ENCODE peak calls at places on chromosomes 13 and 19, in five cellular contexts. One of them, this sample, is unnamed.

GRCh38 chr13:21542563-21542962 is 61.4 kb downstream of the MICU2 start:
- DNase-seq in fibroblast of pulmonary artery: no peak
- DNase-seq in stomach: no peak
- DNase-seq in brain microvascular endothelial cell: no peak
- DNase-seq in H1: no peak
- DNase-seq in this sample: no peak

GRCh38 chr19:22422220-22422619 is at the start of gene ZNF98:
- DNase-seq in H1: no peak
- DNase-seq in stomach: no peak
- DNase-seq in brain microvascular endothelial cell: no peak
- DNase-seq in fibroblast of pulmonary artery: peak
- DNase-seq in this sample: no peak

GRCh38 chr19:36099166-36099785 is 11.7 kb upstream of the OVOL3 start:
- DNase-seq in brain microvascular endothelial cell: no peak
- DNase-seq in H1: no peak
- DNase-seq in stomach: no peak
- DNase-seq in fibroblast of pulmonary artery: no peak
- DNase-seq in this sample: no peak

GRCh38 chr19:42540071-42540553 is 11.8 kb upstream of the CEACAM1 start:
- DNase-seq in fibroblast of pulmonary artery: peak
- DNase-seq in stomach: peak
- DNase-seq in brain microvascular endothelial cell: no peak
- DNase-seq in H1: peak
- DNase-seq in this sample: no peak

GRCh38 chr19:406121-406711 is 2.7 kb downstream of the C2CD4C start:
- DNase-seq in H1: peak
- DNase-seq in stomach: no peak
- DNase-seq in fibroblast of pulmonary artery: no peak
- DNase-seq in brain microvascular endothelial cell: no peak
- DNase-seq in this sample: no peak

GRCh38 chr19:41373993-41374392 is 2.3 kb upstream of the TMEM91 start:
- DNase-seq in stomach: peak
- DNase-seq in brain microvascular endothelial cell: peak
- DNase-seq in H1: no peak
- DNase-seq in fibroblast of pulmonary artery: peak
- DNase-seq in this sample: peak

GRCh38 chr19:7872306-7873204 is 1.6 kb downstream of the PRR36 start:
- DNase-seq in H1: no peak
- DNase-seq in brain microvascular endothelial cell: no peak
- DNase-seq in stomach: no peak
- DNase-seq in fibroblast of pulmonary artery: no peak
- DNase-seq in this sample: no peak

GRCh38 chr13:92717857-92718256 is 508.8 kb upstream of the GPC6 start:
- DNase-seq in H1: no peak
- DNase-seq in fibroblast of pulmonary artery: no peak
- DNase-seq in brain microvascular endothelial cell: no peak
- DNase-seq in stomach: no peak
- DNase-seq in this sample: no peak

GRCh38 chr13:113129480-113129879 is 6.9 kb downstream of the F10 start:
- DNase-seq in fibroblast of pulmonary artery: no peak
- DNase-seq in H1: no peak
- DNase-seq in stomach: no peak
- DNase-seq in brain microvascular endothelial cell: no peak
- DNase-seq in this sample: no peak

GRCh38 chr19:2770055-2771013 is 12.7 kb downstream of the SGTA start:
- DNase-seq in brain microvascular endothelial cell: no peak
- DNase-seq in stomach: no peak
- DNase-seq in fibroblast of pulmonary artery: peak
- DNase-seq in H1: no peak
- DNase-seq in this sample: peak

GRCh38 chr13:27783111-27783510 is 9.2 kb upstream of the GSX1 start:
- DNase-seq in stomach: no peak
- DNase-seq in fibroblast of pulmonary artery: peak
- DNase-seq in H1: no peak
- DNase-seq in brain microvascular endothelial cell: no peak
- DNase-seq in this sample: no peak

GRCh38 chr19:38035515-38036495 is 128.8 kb downstream of the SIPA1L3 start:
- DNase-seq in brain microvascular endothelial cell: peak
- DNase-seq in stomach: no peak
- DNase-seq in H1: no peak
- DNase-seq in fibroblast of pulmonary artery: peak
- DNase-seq in this sample: peak

GRCh38 chr19:5691930-5692784 is 2.1 kb downstream of the RPL36 start:
- DNase-seq in H1: no peak
- DNase-seq in fibroblast of pulmonary artery: no peak
- DNase-seq in stomach: no peak
- DNase-seq in brain microvascular endothelial cell: no peak
- DNase-seq in this sample: no peak

GRCh38 chr13:21641629-21642028 is 29.2 kb upstream of the FGF9 start:
- DNase-seq in fibroblast of pulmonary artery: no peak
- DNase-seq in H1: no peak
- DNase-seq in brain microvascular endothelial cell: no peak
- DNase-seq in stomach: no peak
- DNase-seq in this sample: no peak

GRCh38 chr19:5955638-5955935 is 22.4 kb downstream of the RANBP3 start:
- DNase-seq in fibroblast of pulmonary artery: no peak
- DNase-seq in stomach: no peak
- DNase-seq in H1: no peak
- DNase-seq in brain microvascular endothelial cell: no peak
- DNase-seq in this sample: no peak

GRCh38 chr13:32829676-32830091 is 186.5 kb upstream of the KL start:
- DNase-seq in fibroblast of pulmonary artery: peak
- DNase-seq in stomach: no peak
- DNase-seq in brain microvascular endothelial cell: peak
- DNase-seq in H1: no peak
- DNase-seq in this sample: peak

GRCh38 chr19:33402421-33403220 is 29.1 kb downstream of the CEBPG start:
- DNase-seq in fibroblast of pulmonary artery: no peak
- DNase-seq in brain microvascular endothelial cell: no peak
- DNase-seq in stomach: no peak
- DNase-seq in H1: no peak
- DNase-seq in this sample: no peak

GRCh38 chr13:41589434-41589833 is 132.1 kb downstream of the RGCC start:
- DNase-seq in fibroblast of pulmonary artery: no peak
- DNase-seq in stomach: no peak
- DNase-seq in H1: no peak
- DNase-seq in brain microvascular endothelial cell: no peak
- DNase-seq in this sample: no peak

GRCh38 chr19:7862413-7862951 is 11.7 kb downstream of the PRR36 start:
- DNase-seq in stomach: peak
- DNase-seq in brain microvascular endothelial cell: peak
- DNase-seq in fibroblast of pulmonary artery: peak
- DNase-seq in H1: peak
- DNase-seq in this sample: peak

GRCh38 chr19:43774103-43774939 is 6.5 kb downstream of the KCNN4 start:
- DNase-seq in fibroblast of pulmonary artery: peak
- DNase-seq in stomach: peak
- DNase-seq in H1: peak
- DNase-seq in brain microvascular endothelial cell: peak
- DNase-seq in this sample: peak

GRCh38 chr19:19642506-19643157 is 825 bp downstream of the GMIP start:
- DNase-seq in stomach: no peak
- DNase-seq in H1: no peak
- DNase-seq in brain microvascular endothelial cell: no peak
- DNase-seq in fibroblast of pulmonary artery: no peak
- DNase-seq in this sample: peak

GRCh38 chr19:5075603-5076002 is 106.7 kb downstream of the KDM4B start:
- DNase-seq in brain microvascular endothelial cell: no peak
- DNase-seq in fibroblast of pulmonary artery: no peak
- DNase-seq in H1: no peak
- DNase-seq in stomach: no peak
- DNase-seq in this sample: no peak

GRCh38 chr19:44600466-44600865 is 12.9 kb upstream of the IGSF23 start:
- DNase-seq in fibroblast of pulmonary artery: no peak
- DNase-seq in brain microvascular endothelial cell: no peak
- DNase-seq in stomach: no peak
- DNase-seq in H1: no peak
- DNase-seq in this sample: no peak

GRCh38 chr13:94765814-94766213 is 53.5 kb upstream of the SOX21 start:
- DNase-seq in brain microvascular endothelial cell: no peak
- DNase-seq in H1: no peak
- DNase-seq in stomach: no peak
- DNase-seq in fibroblast of pulmonary artery: no peak
- DNase-seq in this sample: no peak

GRCh38 chr13:59673301-59673700 is 490.4 kb downstream of the DIAPH3 start:
- DNase-seq in stomach: no peak
- DNase-seq in brain microvascular endothelial cell: no peak
- DNase-seq in H1: no peak
- DNase-seq in fibroblast of pulmonary artery: no peak
- DNase-seq in this sample: no peak

GRCh38 chr13:62537593-62537992 is 1121.9 kb upstream of the PCDH20 start:
- DNase-seq in brain microvascular endothelial cell: no peak
- DNase-seq in stomach: no peak
- DNase-seq in fibroblast of pulmonary artery: no peak
- DNase-seq in H1: no peak
- DNase-seq in this sample: no peak

GRCh38 chr19:46603195-46603637 is 2.1 kb downstream of the CALM3 start:
- DNase-seq in stomach: peak
- DNase-seq in brain microvascular endothelial cell: no peak
- DNase-seq in H1: no peak
- DNase-seq in fibroblast of pulmonary artery: no peak
- DNase-seq in this sample: no peak

GRCh38 chr19:16822648-16823047 is 6.5 kb upstream of the SIN3B start:
- DNase-seq in brain microvascular endothelial cell: no peak
- DNase-seq in stomach: no peak
- DNase-seq in fibroblast of pulmonary artery: no peak
- DNase-seq in H1: no peak
- DNase-seq in this sample: no peak

GRCh38 chr13:20799726-20800416 is 26.1 kb upstream of the EEF1AKMT1 start:
- DNase-seq in brain microvascular endothelial cell: no peak
- DNase-seq in fibroblast of pulmonary artery: peak
- DNase-seq in stomach: no peak
- DNase-seq in H1: no peak
- DNase-seq in this sample: no peak

GRCh38 chr13:33129094-33129832 is 113.0 kb downstream of the KL start:
- DNase-seq in stomach: no peak
- DNase-seq in fibroblast of pulmonary artery: no peak
- DNase-seq in H1: no peak
- DNase-seq in brain microvascular endothelial cell: no peak
- DNase-seq in this sample: no peak

GRCh38 chr19:41495589-41495988 is 52.6 kb downstream of the ERICH4 start:
- DNase-seq in stomach: no peak
- DNase-seq in fibroblast of pulmonary artery: no peak
- DNase-seq in brain microvascular endothelial cell: no peak
- DNase-seq in H1: no peak
- DNase-seq in this sample: no peak

GRCh38 chr19:15154002-15154612 is 46.7 kb downstream of the NOTCH3 start:
- DNase-seq in H1: peak
- DNase-seq in brain microvascular endothelial cell: peak
- DNase-seq in fibroblast of pulmonary artery: peak
- DNase-seq in stomach: no peak
- DNase-seq in this sample: no peak

GRCh38 chr13:60095300-60095699 is 68.4 kb downstream of the DIAPH3 start:
- DNase-seq in H1: no peak
- DNase-seq in fibroblast of pulmonary artery: no peak
- DNase-seq in stomach: no peak
- DNase-seq in brain microvascular endothelial cell: no peak
- DNase-seq in this sample: no peak

DNA sequence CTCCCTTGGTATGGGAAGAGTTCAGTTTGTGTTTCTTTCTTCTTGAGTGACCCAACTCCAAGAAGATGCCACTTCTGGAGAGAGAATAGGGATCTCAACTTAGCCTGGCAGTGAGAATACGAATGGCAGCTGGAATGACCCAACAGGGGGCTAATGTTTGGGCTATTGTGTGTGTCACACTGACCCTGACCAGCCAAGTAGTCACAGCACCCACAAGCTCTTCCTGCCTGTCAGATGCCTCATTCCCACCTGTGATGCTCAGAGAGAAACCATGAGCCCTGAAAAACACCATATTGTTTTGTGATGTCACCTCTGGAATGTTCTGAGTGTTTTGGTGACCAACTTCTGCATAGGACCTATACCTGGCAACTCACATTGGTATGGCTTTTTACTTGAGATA is at the start of gene CBY2:
- DNase-seq in brain microvascular endothelial cell: no peak
- DNase-seq in H1: no peak
- DNase-seq in fibroblast of pulmonary artery: no peak
- DNase-seq in stomach: no peak
- DNase-seq in this sample: no peak
- H3K4me3 ChIP-seq in brain microvascular endothelial cell: no peak
- H3K4me3 ChIP-seq in H1: no peak
- H3K4me3 ChIP-seq in fibroblast of pulmonary artery: no peak
- H3K4me3 ChIP-seq in stomach: no peak
- H3K4me3 ChIP-seq in this sample: no peak

GRCh38 chr19:48746738-48747575 is at the start of gene IZUMO1:
- DNase-seq in stomach: peak
- DNase-seq in brain microvascular endothelial cell: peak
- DNase-seq in H1: peak
- DNase-seq in fibroblast of pulmonary artery: peak
- DNase-seq in this sample: peak
- H3K4me3 ChIP-seq in stomach: peak
- H3K4me3 ChIP-seq in brain microvascular endothelial cell: peak
- H3K4me3 ChIP-seq in H1: peak
- H3K4me3 ChIP-seq in fibroblast of pulmonary artery: peak
- H3K4me3 ChIP-seq in this sample: peak

DNA sequence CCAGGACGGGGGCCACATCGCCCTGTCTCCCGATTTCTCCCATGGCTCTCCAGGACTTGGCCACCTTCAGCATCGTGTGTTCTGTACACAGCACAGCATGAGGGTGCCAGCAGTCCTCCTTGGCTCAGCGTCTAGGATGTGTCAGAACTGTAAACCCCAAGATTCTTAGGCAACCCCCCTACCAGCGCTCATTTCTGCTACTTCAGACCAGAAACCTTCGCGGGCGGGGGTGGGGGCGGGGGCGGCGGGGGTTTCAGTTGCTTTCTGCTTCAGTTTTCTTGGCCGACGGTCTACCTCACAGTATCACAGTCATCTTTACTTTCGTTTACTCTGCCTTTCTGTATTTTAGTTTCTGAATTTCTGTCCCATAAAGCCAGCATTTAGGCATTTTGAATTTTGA is 82.4 kb downstream of the GGACT start:
- DNase-seq in fibroblast of pulmonary artery: no peak
- DNase-seq in brain microvascular endothelial cell: no peak
- DNase-seq in H1: no peak
- DNase-seq in stomach: no peak
- DNase-seq in this sample: no peak
- H3K4me3 ChIP-seq in fibroblast of pulmonary artery: no peak
- H3K4me3 ChIP-seq in brain microvascular endothelial cell: no peak
- H3K4me3 ChIP-seq in H1: no peak
- H3K4me3 ChIP-seq in stomach: no peak
- H3K4me3 ChIP-seq in this sample: no peak

DNA sequence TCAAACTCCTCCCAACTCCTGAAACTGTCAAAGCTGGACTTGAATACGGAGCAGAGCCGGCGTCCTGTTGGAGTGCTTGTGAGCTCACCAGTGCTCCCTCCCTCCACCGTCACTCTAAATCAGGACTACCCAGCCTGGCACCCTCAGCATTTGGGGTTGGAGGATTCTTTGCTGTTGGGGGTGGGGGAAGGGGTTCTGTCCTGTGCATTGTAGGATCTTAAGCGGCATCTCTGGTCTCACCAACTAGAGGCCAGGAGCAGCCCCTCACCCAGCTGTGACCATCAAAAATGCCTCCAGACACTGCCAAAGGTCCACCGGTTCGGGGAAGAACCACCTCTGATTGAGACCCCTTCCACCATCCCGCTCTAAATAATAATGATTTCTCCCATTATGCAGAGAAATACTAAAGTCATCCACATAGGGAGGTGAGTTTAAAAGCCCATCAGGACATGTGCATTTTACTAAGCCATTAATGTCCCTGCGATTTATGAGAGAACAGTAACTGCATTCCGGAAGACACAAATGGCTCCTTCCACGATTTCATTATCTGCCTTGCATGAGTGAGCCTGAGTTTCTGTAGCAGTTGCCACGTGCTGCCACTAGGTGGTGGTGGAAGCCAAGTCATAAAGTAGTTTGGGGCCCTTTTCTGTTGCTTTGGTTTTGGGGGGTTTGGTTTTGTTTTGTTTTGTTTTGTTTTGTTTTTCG is 16.1 kb upstream of the USP29 start:
- DNase-seq in stomach: peak
- DNase-seq in brain microvascular endothelial cell: peak
- DNase-seq in H1: peak
- DNase-seq in fibroblast of pulmonary artery: peak
- DNase-seq in this sample: peak
- H3K4me3 ChIP-seq in stomach: no peak
- H3K4me3 ChIP-seq in brain microvascular endothelial cell: no peak
- H3K4me3 ChIP-seq in H1: no peak
- H3K4me3 ChIP-seq in fibroblast of pulmonary artery: no peak
- H3K4me3 ChIP-seq in this sample: peak

This sample was measured in foreskin fibroblast.